ENCODE peak calls at places on chromosomes 3 and 15, in seven cellular contexts. One of them, this sample, is unnamed.

GRCh38 chr15:63560741-63561448 is 36.3 kb upstream of the FBXL22 start:
- DNase-seq in sigmoid colon: no peak
- DNase-seq in RWPE1: no peak
- DNase-seq in A673: no peak
- DNase-seq in kidney: no peak
- DNase-seq in thoracic aorta: no peak
- DNase-seq in IMR-90: peak
- DNase-seq in this sample: no peak

GRCh38 chr15:69482686-69483256 is 30.2 kb downstream of the RPLP1 start:
- DNase-seq in sigmoid colon: no peak
- DNase-seq in RWPE1: no peak
- DNase-seq in A673: no peak
- DNase-seq in kidney: no peak
- DNase-seq in thoracic aorta: no peak
- DNase-seq in IMR-90: no peak
- DNase-seq in this sample: peak

GRCh38 chr3:186596568-186597287 is 16.1 kb upstream of the AHSG start:
- DNase-seq in sigmoid colon: no peak
- DNase-seq in RWPE1: no peak
- DNase-seq in A673: no peak
- DNase-seq in kidney: no peak
- DNase-seq in thoracic aorta: no peak
- DNase-seq in IMR-90: peak
- DNase-seq in this sample: no peak

GRCh38 chr3:38648659-38649499 is 608 bp downstream of the SCN5A start:
- DNase-seq in sigmoid colon: peak
- DNase-seq in RWPE1: no peak
- DNase-seq in A673: no peak
- DNase-seq in kidney: no peak
- DNase-seq in thoracic aorta: no peak
- DNase-seq in IMR-90: no peak
- DNase-seq in this sample: no peak

GRCh38 chr3:8473029-8473428 is 28.6 kb upstream of the LMCD1 start:
- DNase-seq in sigmoid colon: no peak
- DNase-seq in RWPE1: no peak
- DNase-seq in A673: no peak
- DNase-seq in kidney: no peak
- DNase-seq in thoracic aorta: no peak
- DNase-seq in IMR-90: no peak
- DNase-seq in this sample: no peak

GRCh38 chr15:70259030-70259424 is 161.3 kb upstream of the TLE3 start:
- DNase-seq in sigmoid colon: peak
- DNase-seq in RWPE1: no peak
- DNase-seq in A673: peak
- DNase-seq in kidney: peak
- DNase-seq in thoracic aorta: no peak
- DNase-seq in IMR-90: peak
- DNase-seq in this sample: no peak

GRCh38 chr15:100095896-100096600 is 245.7 kb downstream of the ADAMTS17 start:
- DNase-seq in sigmoid colon: no peak
- DNase-seq in RWPE1: peak
- DNase-seq in A673: no peak
- DNase-seq in kidney: no peak
- DNase-seq in thoracic aorta: no peak
- DNase-seq in IMR-90: no peak
- DNase-seq in this sample: no peak

GRCh38 chr3:11805716-11806115 is 41.0 kb downstream of the TAMM41 start:
- DNase-seq in sigmoid colon: no peak
- DNase-seq in RWPE1: no peak
- DNase-seq in A673: no peak
- DNase-seq in kidney: no peak
- DNase-seq in thoracic aorta: no peak
- DNase-seq in IMR-90: no peak
- DNase-seq in this sample: no peak

GRCh38 chr15:99566157-99566900 is 545 bp downstream of the MEF2A start:
- DNase-seq in sigmoid colon: peak
- DNase-seq in RWPE1: peak
- DNase-seq in A673: peak
- DNase-seq in kidney: peak
- DNase-seq in thoracic aorta: no peak
- DNase-seq in IMR-90: no peak
- DNase-seq in this sample: no peak

GRCh38 chr3:108153451-108153981 is 62.7 kb upstream of the CD47 start:
- DNase-seq in sigmoid colon: no peak
- DNase-seq in RWPE1: peak
- DNase-seq in A673: peak
- DNase-seq in kidney: no peak
- DNase-seq in thoracic aorta: no peak
- DNase-seq in IMR-90: peak
- DNase-seq in this sample: no peak

GRCh38 chr15:98951493-98952320 is 55.9 kb downstream of the PGPEP1L start:
- DNase-seq in sigmoid colon: no peak
- DNase-seq in RWPE1: no peak
- DNase-seq in A673: no peak
- DNase-seq in kidney: no peak
- DNase-seq in thoracic aorta: no peak
- DNase-seq in IMR-90: no peak
- DNase-seq in this sample: no peak

GRCh38 chr3:87318609-87319008 is 42.2 kb upstream of the POU1F1 start:
- DNase-seq in sigmoid colon: no peak
- DNase-seq in RWPE1: no peak
- DNase-seq in A673: no peak
- DNase-seq in kidney: no peak
- DNase-seq in thoracic aorta: no peak
- DNase-seq in IMR-90: no peak
- DNase-seq in this sample: no peak

GRCh38 chr15:40696228-40696627 is 1.3 kb downstream of the RAD51 start:
- DNase-seq in sigmoid colon: no peak
- DNase-seq in RWPE1: no peak
- DNase-seq in A673: no peak
- DNase-seq in kidney: no peak
- DNase-seq in thoracic aorta: no peak
- DNase-seq in IMR-90: no peak
- DNase-seq in this sample: no peak

GRCh38 chr15:40697916-40698315 is 2.9 kb downstream of the RAD51 start:
- DNase-seq in sigmoid colon: no peak
- DNase-seq in RWPE1: no peak
- DNase-seq in A673: no peak
- DNase-seq in kidney: no peak
- DNase-seq in thoracic aorta: no peak
- DNase-seq in IMR-90: no peak
- DNase-seq in this sample: no peak

GRCh38 chr15:40694706-40695468 is at the start of gene RAD51:
- DNase-seq in sigmoid colon: peak
- DNase-seq in RWPE1: peak
- DNase-seq in A673: peak
- DNase-seq in kidney: peak
- DNase-seq in thoracic aorta: peak
- DNase-seq in IMR-90: peak
- DNase-seq in this sample: peak

GRCh38 chr15:40693904-40694705 is 869 bp upstream of the RAD51 start:
- DNase-seq in sigmoid colon: no peak
- DNase-seq in RWPE1: no peak
- DNase-seq in A673: no peak
- DNase-seq in kidney: no peak
- DNase-seq in thoracic aorta: no peak
- DNase-seq in IMR-90: no peak
- DNase-seq in this sample: no peak

GRCh38 chr15:40695469-40695910 is 516 bp downstream of the RAD51 start:
- DNase-seq in sigmoid colon: no peak
- DNase-seq in RWPE1: peak
- DNase-seq in A673: peak
- DNase-seq in kidney: peak
- DNase-seq in thoracic aorta: no peak
- DNase-seq in IMR-90: peak
- DNase-seq in this sample: no peak
- H3K27ac ChIP-seq in sigmoid colon: peak
- H3K27ac ChIP-seq in RWPE1: peak
- H3K27ac ChIP-seq in A673: peak
- H3K27ac ChIP-seq in kidney: no peak
- H3K27ac ChIP-seq in thoracic aorta: peak
- H3K27ac ChIP-seq in IMR-90: peak
- H3K27ac ChIP-seq in this sample: peak

DNA sequence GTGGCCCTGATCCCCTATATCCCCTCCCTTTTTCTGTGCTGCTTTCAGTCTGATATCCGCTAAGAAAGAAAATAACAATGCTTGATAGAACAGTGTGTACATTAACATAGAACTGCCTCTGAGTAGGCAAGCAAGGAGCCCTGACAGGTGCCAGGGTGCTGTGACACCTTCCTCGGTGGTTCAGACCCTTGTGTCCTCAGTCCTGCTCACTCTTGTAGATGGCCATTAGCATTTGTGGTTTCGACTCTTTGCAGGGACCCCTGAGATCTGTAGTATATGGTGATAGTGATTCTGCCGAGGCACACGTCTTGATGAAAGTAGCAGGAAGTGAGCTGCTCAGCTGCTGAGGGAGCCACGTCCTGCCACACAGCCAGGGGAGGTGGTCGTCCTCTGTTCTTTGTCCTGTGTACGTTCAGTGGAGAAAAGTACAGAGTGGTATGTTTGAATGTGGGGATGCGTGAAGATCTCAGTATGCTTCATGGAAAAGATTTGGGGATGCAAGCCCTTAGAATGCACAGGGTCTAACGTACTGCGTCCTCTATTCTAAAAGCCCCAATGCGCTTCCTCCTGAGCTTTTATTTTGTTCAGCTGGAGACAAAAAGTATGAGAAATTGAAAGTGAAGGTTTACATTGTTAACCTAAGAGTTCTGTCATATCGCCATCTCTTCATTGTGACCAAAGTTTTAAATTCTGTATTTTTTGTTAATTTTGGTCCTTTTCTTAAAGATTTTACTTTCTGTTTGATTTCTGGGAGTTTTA is 35.4 kb downstream of the PXYLP1 start:
- DNase-seq in sigmoid colon: no peak
- DNase-seq in RWPE1: no peak
- DNase-seq in A673: no peak
- DNase-seq in kidney: no peak
- DNase-seq in thoracic aorta: no peak
- DNase-seq in IMR-90: no peak
- DNase-seq in this sample: no peak
- TF ChIP-seq CTCF in sigmoid colon: no peak
- TF ChIP-seq CTCF in RWPE1: no peak
- TF ChIP-seq CTCF in A673: no peak
- TF ChIP-seq CTCF in kidney: no peak
- TF ChIP-seq CTCF in thoracic aorta: no peak
- TF ChIP-seq CTCF in IMR-90: no peak
- TF ChIP-seq CTCF in this sample: no peak

GRCh38 chr15:85840079-85840801 is 45.5 kb upstream of the KLHL25 start:
- DNase-seq in sigmoid colon: peak
- DNase-seq in RWPE1: peak
- DNase-seq in A673: peak
- DNase-seq in kidney: peak
- DNase-seq in thoracic aorta: no peak
- DNase-seq in IMR-90: peak
- DNase-seq in this sample: peak
- H3K27ac ChIP-seq in sigmoid colon: peak
- H3K27ac ChIP-seq in RWPE1: no peak
- H3K27ac ChIP-seq in A673: no peak
- H3K27ac ChIP-seq in kidney: no peak
- H3K27ac ChIP-seq in thoracic aorta: no peak
- H3K27ac ChIP-seq in IMR-90: no peak
- H3K27ac ChIP-seq in this sample: no peak

DNA sequence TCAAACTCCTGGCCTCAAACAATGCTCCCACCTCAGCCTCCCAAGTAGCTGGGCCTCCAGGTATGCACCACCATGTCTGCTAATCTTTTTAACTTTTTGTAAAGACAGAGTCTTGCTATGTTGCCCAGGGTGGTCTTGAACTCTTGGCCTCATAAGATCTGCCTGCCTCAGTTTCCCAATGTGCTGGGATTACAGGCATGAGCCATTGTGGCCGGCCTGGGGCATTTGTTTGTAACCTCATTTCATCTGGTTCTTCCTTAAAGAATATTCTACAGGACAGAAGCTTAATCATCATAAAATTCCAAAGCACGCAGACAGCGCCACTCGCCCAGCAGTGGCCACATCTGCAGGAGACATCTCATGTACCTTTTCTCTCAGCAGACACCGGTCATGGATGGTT is 23.6 kb upstream of the CYFIP1 start:
- DNase-seq in sigmoid colon: peak
- DNase-seq in RWPE1: no peak
- DNase-seq in A673: no peak
- DNase-seq in kidney: no peak
- DNase-seq in thoracic aorta: no peak
- DNase-seq in IMR-90: no peak
- DNase-seq in this sample: no peak
- TF ChIP-seq CTCF in sigmoid colon: no peak
- TF ChIP-seq CTCF in RWPE1: no peak
- TF ChIP-seq CTCF in A673: no peak
- TF ChIP-seq CTCF in kidney: no peak
- TF ChIP-seq CTCF in thoracic aorta: no peak
- TF ChIP-seq CTCF in IMR-90: no peak
- TF ChIP-seq CTCF in this sample: no peak

GRCh38 chr3:130787422-130788068 is 40.9 kb upstream of the PIK3R4 start:
- DNase-seq in sigmoid colon: no peak
- DNase-seq in RWPE1: no peak
- DNase-seq in A673: no peak
- DNase-seq in kidney: no peak
- DNase-seq in thoracic aorta: no peak
- DNase-seq in IMR-90: no peak
- DNase-seq in this sample: no peak

GRCh38 chr3:130786306-130786705 is 39.7 kb upstream of the PIK3R4 start:
- DNase-seq in sigmoid colon: no peak
- DNase-seq in RWPE1: no peak
- DNase-seq in A673: no peak
- DNase-seq in kidney: no peak
- DNase-seq in thoracic aorta: no peak
- DNase-seq in IMR-90: no peak
- DNase-seq in this sample: no peak

GRCh38 chr3:130792241-130792640 is 45.6 kb upstream of the PIK3R4 start:
- DNase-seq in sigmoid colon: no peak
- DNase-seq in RWPE1: no peak
- DNase-seq in A673: no peak
- DNase-seq in kidney: no peak
- DNase-seq in thoracic aorta: no peak
- DNase-seq in IMR-90: no peak
- DNase-seq in this sample: no peak

GRCh38 chr3:130789678-130790340 is 43.2 kb upstream of the PIK3R4 start:
- DNase-seq in sigmoid colon: no peak
- DNase-seq in RWPE1: no peak
- DNase-seq in A673: no peak
- DNase-seq in kidney: no peak
- DNase-seq in thoracic aorta: no peak
- DNase-seq in IMR-90: no peak
- DNase-seq in this sample: no peak
- H3K27ac ChIP-seq in sigmoid colon: no peak
- H3K27ac ChIP-seq in RWPE1: no peak
- H3K27ac ChIP-seq in A673: no peak
- H3K27ac ChIP-seq in kidney: no peak
- H3K27ac ChIP-seq in thoracic aorta: no peak
- H3K27ac ChIP-seq in IMR-90: no peak
- H3K27ac ChIP-seq in this sample: no peak

DNA sequence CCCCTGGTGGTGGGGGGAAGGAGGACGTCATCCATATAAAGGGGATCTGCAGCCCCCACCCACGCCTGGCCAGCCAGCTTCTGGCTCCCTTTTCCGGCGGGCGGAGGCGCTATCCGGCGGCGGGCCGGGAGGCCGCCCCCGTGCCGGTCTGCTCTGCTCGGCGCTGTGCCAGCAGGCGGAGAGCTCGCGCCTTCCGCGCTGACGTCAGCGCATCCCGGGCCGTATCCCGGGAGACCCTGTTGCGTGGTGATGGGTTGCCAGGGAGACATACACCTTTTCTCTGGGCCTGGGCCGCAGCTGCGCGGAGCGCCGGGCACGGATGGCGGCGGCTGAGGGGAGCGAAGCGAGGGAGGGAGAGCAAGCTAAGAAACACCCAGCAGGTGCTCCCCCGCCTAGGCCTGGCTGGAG is 1.1 kb downstream of the FAM131A start:
- DNase-seq in sigmoid colon: peak
- DNase-seq in RWPE1: no peak
- DNase-seq in A673: peak
- DNase-seq in kidney: peak
- DNase-seq in thoracic aorta: peak
- DNase-seq in IMR-90: peak
- DNase-seq in this sample: no peak
- TF ChIP-seq CTCF in sigmoid colon: no peak
- TF ChIP-seq CTCF in RWPE1: no peak
- TF ChIP-seq CTCF in A673: peak
- TF ChIP-seq CTCF in kidney: no peak
- TF ChIP-seq CTCF in thoracic aorta: peak
- TF ChIP-seq CTCF in IMR-90: peak
- TF ChIP-seq CTCF in this sample: peak

This sample was measured in breast epithelium.